ENCODE peak calls at places on chromosomes 6 and 20, in five cellular contexts. L is CD8-positive, alpha-beta T cell; Y is activated CD8-positive, alpha-beta memory T cell treated with anti-CD3 and anti-CD28 coated beads for 24 hours; B is IMR-90; R is caudate nucleus. I is an unnamed sample.

GRCh38 chr6:161743526-161744196 is 469.8 kb upstream of the AGPAT4 start:
- DNase-seq in R (no peak), B (no peak), L (no peak), Y (no peak), I (no peak)

GRCh38 chr6:68634503-68635411 is at the start of gene ADGRB3:
- DNase-seq in Y (peak; percentile 59), B (peak; percentile 47), L (peak; percentile 20), R (peak; percentile 97), I (peak; percentile 70)

GRCh38 chr6:41633235-41633634 is 5.0 kb upstream of the MDFI start:
- DNase-seq in B (no peak), R (no peak), Y (no peak), L (no peak), I (no peak)

GRCh38 chr20:24382775-24383174 is 86.7 kb upstream of the SYNDIG1 start:
- DNase-seq in Y (no peak), R (no peak), L (no peak), B (no peak), I (no peak)

GRCh38 chr6:81891869-81892268 is 139.4 kb upstream of the TENT5A start:
- DNase-seq in B (no peak), L (no peak), Y (no peak), R (no peak), I (no peak)

GRCh38 chr20:32130352-32130751 is 20.8 kb downstream of the TM9SF4 start:
- DNase-seq in B (no peak), L (no peak), R (no peak), Y (no peak), I (no peak)

GRCh38 chr6:101544286-101544685 is 150.8 kb downstream of the GRIK2 start:
- DNase-seq in Y (no peak), R (no peak), B (peak; percentile 48), L (no peak), I (no peak)

GRCh38 chr6:112475083-112475482 is 128.0 kb downstream of the RFPL4B start:
- DNase-seq in Y (no peak), R (no peak), L (no peak), B (peak; percentile 89), I (no peak)

GRCh38 chr20:20261159-20261558 is 106.7 kb upstream of the INSM1 start:
- DNase-seq in B (no peak), L (no peak), Y (no peak), R (no peak), I (no peak)

GRCh38 chr20:17343631-17344447 is 117.0 kb downstream of the PCSK2 start:
- DNase-seq in B (no peak), R (no peak), Y (no peak), L (no peak), I (no peak)

GRCh38 chr6:86355271-86355670 is 582.1 kb upstream of the HTR1E start:
- DNase-seq in Y (no peak), L (no peak), R (no peak), B (no peak), I (no peak)

GRCh38 chr20:57167971-57168693 is 98.3 kb downstream of the BMP7 start:
- DNase-seq in Y (no peak), R (no peak), B (no peak), L (no peak), I (no peak)

GRCh38 chr6:22956029-22956715 is 386.8 kb downstream of the HDGFL1 start:
- DNase-seq in R (peak; percentile 22), Y (no peak), L (no peak), B (no peak), I (no peak)

GRCh38 chr20:38961530-38962043 is 557 bp upstream of the DHX35 start:
- DNase-seq in L (no peak), R (no peak), B (no peak), Y (no peak), I (no peak)

GRCh38 chr6:7237653-7238190 is 75.3 kb downstream of the SSR1 start:
- DNase-seq in Y (no peak), B (peak; percentile 41), R (no peak), L (no peak), I (no peak)

GRCh38 chr6:45105170-45105820 is 222.8 kb upstream of the RUNX2 start:
- DNase-seq in Y (no peak), B (peak; percentile 17), R (no peak), L (no peak), I (no peak)

GRCh38 chr20:23879811-23880374 is 345 bp upstream of the CST5 start:
- DNase-seq in B (no peak), R (no peak), Y (no peak), L (no peak), I (no peak)

GRCh38 chr6:27279513-27280063 is 32.1 kb downstream of the PRSS16 start:
- DNase-seq in B (no peak), Y (no peak), R (no peak), L (no peak), I (no peak)

GRCh38 chr6:84685983-84686584 is 78.3 kb downstream of the TBX18 start:
- DNase-seq in R (no peak), L (no peak), B (peak; percentile 16), Y (no peak), I (peak; percentile 6)

GRCh38 chr6:4351506-4351852 is 216.1 kb upstream of the ECI2 start:
- DNase-seq in L (no peak), Y (no peak), R (no peak), B (no peak), I (no peak)

GRCh38 chr20:25281541-25281991 is 33.7 kb downstream of the PYGB start:
- DNase-seq in L (no peak), R (no peak), Y (no peak), B (no peak), I (peak; percentile 83)

GRCh38 chr6:135759831-135760230 is 91.7 kb upstream of the PDE7B start:
- DNase-seq in Y (no peak), B (peak; percentile 41), L (no peak), R (no peak), I (no peak)

GRCh38 chr6:36227379-36228344 is 31.1 kb downstream of the BRPF3 start:
- DNase-seq in R (no peak), B (no peak), Y (no peak), L (no peak), I (no peak)

GRCh38 chr6:27791182-27791939 is 120.8 kb downstream of the OR2B2 start:
- DNase-seq in Y (peak; percentile 71), L (no peak), R (peak; percentile 38), B (peak; percentile 87), I (peak; percentile 59)

GRCh38 chr6:71720705-71721104 is 165.6 kb upstream of the RIMS1 start:
- DNase-seq in L (no peak), Y (no peak), B (no peak), R (no peak), I (no peak)

GRCh38 chr20:4817230-4817671 is 95.5 kb downstream of the PRND start:
- DNase-seq in L (no peak), Y (no peak), B (no peak), R (no peak), I (no peak)

GRCh38 chr6:161061576-161061975 is 70.0 kb downstream of the MAP3K4 start:
- DNase-seq in R (no peak), Y (no peak), L (no peak), B (no peak), I (no peak)

GRCh38 chr20:37240337-37241055 is 21.1 kb downstream of the GHRH start:
- DNase-seq in Y (no peak), R (no peak), B (no peak), L (no peak), I (no peak)

GRCh38 chr20:61434361-61434781 is 182.3 kb downstream of the CDH4 start:
- DNase-seq in R (no peak), Y (no peak), B (peak; percentile 25), L (no peak), I (no peak)